ENCODE peak calls at places on chromosome 21, in eight cellular contexts. One of them, this sample, is unnamed.

GRCh38 chr21:36926989-36927695 is 39.3 kb downstream of the HLCS start:
- DNase-seq in NCI-H460: no peak
- DNase-seq in B cell: no peak
- DNase-seq in AG10803: no peak
- DNase-seq in NCI-H2171 treated with DMSO at 0.1 percent for 48 hours: no peak
- DNase-seq in occipital lobe: no peak
- DNase-seq in NCI-H1105: no peak
- DNase-seq in NCI-H1092 treated with DMSO at 0.1 percent for 48 hours: no peak
- DNase-seq in this sample: no peak

GRCh38 chr21:15415541-15416261 is 314.1 kb upstream of the USP25 start:
- DNase-seq in NCI-H460: no peak
- DNase-seq in B cell: no peak
- DNase-seq in AG10803: no peak
- DNase-seq in NCI-H2171 treated with DMSO at 0.1 percent for 48 hours: no peak
- DNase-seq in occipital lobe: no peak
- DNase-seq in NCI-H1105: no peak
- DNase-seq in NCI-H1092 treated with DMSO at 0.1 percent for 48 hours: no peak
- DNase-seq in this sample: no peak

GRCh38 chr21:41142051-41142795 is 25.7 kb upstream of the BACE2 start:
- DNase-seq in NCI-H460: no peak
- DNase-seq in B cell: no peak
- DNase-seq in AG10803: peak; percentile 97
- DNase-seq in NCI-H2171 treated with DMSO at 0.1 percent for 48 hours: no peak
- DNase-seq in occipital lobe: peak; percentile 56
- DNase-seq in NCI-H1105: no peak
- DNase-seq in NCI-H1092 treated with DMSO at 0.1 percent for 48 hours: peak; percentile 50
- DNase-seq in this sample: no peak

GRCh38 chr21:42277593-42277992 is 37.6 kb downstream of the TFF3 start:
- DNase-seq in NCI-H460: no peak
- DNase-seq in B cell: no peak
- DNase-seq in AG10803: no peak
- DNase-seq in NCI-H2171 treated with DMSO at 0.1 percent for 48 hours: no peak
- DNase-seq in occipital lobe: no peak
- DNase-seq in NCI-H1105: no peak
- DNase-seq in NCI-H1092 treated with DMSO at 0.1 percent for 48 hours: no peak
- DNase-seq in this sample: no peak

GRCh38 chr21:26553921-26554320 is 19.2 kb downstream of the CYYR1 start:
- DNase-seq in NCI-H460: no peak
- DNase-seq in B cell: no peak
- DNase-seq in AG10803: no peak
- DNase-seq in NCI-H2171 treated with DMSO at 0.1 percent for 48 hours: no peak
- DNase-seq in occipital lobe: no peak
- DNase-seq in NCI-H1105: no peak
- DNase-seq in NCI-H1092 treated with DMSO at 0.1 percent for 48 hours: peak; percentile 86
- DNase-seq in this sample: no peak

GRCh38 chr21:28632718-28633408 is 359.8 kb downstream of the LTN1 start:
- DNase-seq in NCI-H460: no peak
- DNase-seq in B cell: no peak
- DNase-seq in AG10803: peak; percentile 58
- DNase-seq in NCI-H2171 treated with DMSO at 0.1 percent for 48 hours: no peak
- DNase-seq in occipital lobe: no peak
- DNase-seq in NCI-H1105: no peak
- DNase-seq in NCI-H1092 treated with DMSO at 0.1 percent for 48 hours: no peak
- DNase-seq in this sample: no peak

GRCh38 chr21:24895885-24896734 is 711.2 kb downstream of the MRPL39 start:
- DNase-seq in NCI-H460: peak; percentile 9
- DNase-seq in B cell: peak; percentile 57
- DNase-seq in AG10803: peak; percentile 26
- DNase-seq in NCI-H2171 treated with DMSO at 0.1 percent for 48 hours: no peak
- DNase-seq in occipital lobe: no peak
- DNase-seq in NCI-H1105: peak; percentile 47
- DNase-seq in NCI-H1092 treated with DMSO at 0.1 percent for 48 hours: peak; percentile 54
- DNase-seq in this sample: no peak

GRCh38 chr21:44614961-44615391 is 3.1 kb downstream of the KRTAP10-8 start:
- DNase-seq in NCI-H460: no peak
- DNase-seq in B cell: no peak
- DNase-seq in AG10803: no peak
- DNase-seq in NCI-H2171 treated with DMSO at 0.1 percent for 48 hours: no peak
- DNase-seq in occipital lobe: no peak
- DNase-seq in NCI-H1105: no peak
- DNase-seq in NCI-H1092 treated with DMSO at 0.1 percent for 48 hours: no peak
- DNase-seq in this sample: no peak

GRCh38 chr21:45335151-45335760 is 47.6 kb upstream of the POFUT2 start:
- DNase-seq in NCI-H460: no peak
- DNase-seq in B cell: no peak
- DNase-seq in AG10803: no peak
- DNase-seq in NCI-H2171 treated with DMSO at 0.1 percent for 48 hours: no peak
- DNase-seq in occipital lobe: no peak
- DNase-seq in NCI-H1105: no peak
- DNase-seq in NCI-H1092 treated with DMSO at 0.1 percent for 48 hours: no peak
- DNase-seq in this sample: no peak

GRCh38 chr21:44790401-44790800 is 11.2 kb downstream of the UBE2G2 start:
- DNase-seq in NCI-H460: no peak
- DNase-seq in B cell: peak; percentile 26
- DNase-seq in AG10803: no peak
- DNase-seq in NCI-H2171 treated with DMSO at 0.1 percent for 48 hours: no peak
- DNase-seq in occipital lobe: no peak
- DNase-seq in NCI-H1105: no peak
- DNase-seq in NCI-H1092 treated with DMSO at 0.1 percent for 48 hours: no peak
- DNase-seq in this sample: no peak

GRCh38 chr21:32403201-32403701 is 9.3 kb upstream of the EVA1C start:
- DNase-seq in NCI-H460: peak; percentile 70
- DNase-seq in B cell: peak; percentile 25
- DNase-seq in AG10803: peak; percentile 66
- DNase-seq in NCI-H2171 treated with DMSO at 0.1 percent for 48 hours: peak; percentile 37
- DNase-seq in occipital lobe: peak; percentile 16
- DNase-seq in NCI-H1105: peak; percentile 56
- DNase-seq in NCI-H1092 treated with DMSO at 0.1 percent for 48 hours: peak; percentile 50
- DNase-seq in this sample: no peak

This sample was measured in iPS DF 6.9.